ENCODE peak calls at places on chromosomes 11 and 22, in six cellular contexts. D is iPS-NIHi11; R is tibial artery; G is brain microvascular endothelial cell; N is T-helper 9 cell; H is stimulated activated CD4-positive, alpha-beta T cell treated with anti-CD3 and anti-CD28 coated beads, Interleukin-4, amount 100 ng/mL, for 48 hours. M is an unnamed sample.

GRCh38 chr11:1224491-1225385 is 1.9 kb downstream of the MUC5B start:
- DNase-seq in D (peak; percentile 82), R (no peak), G (no peak), N (no peak), H (no peak), M (peak; percentile 5)

GRCh38 chr11:45484326-45484725 is 181.1 kb downstream of the CHST1 start:
- DNase-seq in D (no peak), R (no peak), G (no peak), N (no peak), H (no peak), M (no peak)

GRCh38 chr11:61297741-61298140 is 2.6 kb upstream of the VWCE start:
- DNase-seq in D (no peak), R (peak; percentile 52), G (peak; percentile 92), N (no peak), H (no peak), M (no peak)

GRCh38 chr11:64132388-64132771 is 33.5 kb downstream of the MACROD1 start:
- DNase-seq in D (no peak), R (no peak), G (no peak), N (no peak), H (no peak), M (no peak)

GRCh38 chr11:118012083-118012669 is 26.0 kb downstream of the IL10RA start:
- DNase-seq in D (no peak), R (peak; percentile 59), G (no peak), N (no peak), H (no peak), M (no peak)

GRCh38 chr22:17232406-17232805 is 13.2 kb upstream of the ADA2 start:
- DNase-seq in D (no peak), R (no peak), G (no peak), N (no peak), H (no peak), M (no peak)

GRCh38 chr22:20439928-20440575 is 2.4 kb upstream of the SCARF2 start:
- DNase-seq in D (no peak), R (no peak), G (no peak), N (no peak), H (no peak), M (no peak)

GRCh38 chr11:20707876-20708275 is 38.5 kb downstream of the NELL1 start:
- DNase-seq in D (no peak), R (no peak), G (no peak), N (no peak), H (no peak), M (no peak)

GRCh38 chr22:45452565-45453449 is 39.3 kb downstream of the RIBC2 start:
- DNase-seq in D (no peak), R (no peak), G (no peak), N (no peak), H (no peak), M (no peak)

GRCh38 chr11:96390403-96390830 is 604 bp downstream of the JRKL start:
- DNase-seq in D (no peak), R (no peak), G (peak; percentile 20), N (no peak), H (no peak), M (no peak)

M was measured in T-helper 17 cell.